ENCODE peak calls at places on chromosomes 7 and 10, in eight cellular contexts. One of them, this sample, is unnamed.

GRCh38 chr7:33500590-33500989 is 371.2 kb downstream of the BBS9 start:
- DNase-seq in upper lobe of right lung: no peak
- DNase-seq in left lung: no peak
- DNase-seq in lung: no peak
- DNase-seq in effector memory CD4-positive, alpha-beta T cell: no peak
- DNase-seq in GM23248: peak; percentile 48
- DNase-seq in tibial artery: no peak
- DNase-seq in CD4-positive, CD25-positive, alpha-beta regulatory T cell: no peak
- DNase-seq in this sample: no peak

GRCh38 chr10:21518629-21519321 is 6.7 kb downstream of the SKIDA1 start:
- DNase-seq in GM23248: peak; percentile 62
- DNase-seq in upper lobe of right lung: no peak
- DNase-seq in left lung: no peak
- DNase-seq in lung: no peak
- DNase-seq in effector memory CD4-positive, alpha-beta T cell: no peak
- DNase-seq in tibial artery: no peak
- DNase-seq in CD4-positive, CD25-positive, alpha-beta regulatory T cell: no peak
- DNase-seq in this sample: no peak

GRCh38 chr7:27144799-27145166 is 1.3 kb upstream of the HOXA5 start:
- DNase-seq in effector memory CD4-positive, alpha-beta T cell: no peak
- DNase-seq in lung: no peak
- DNase-seq in CD4-positive, CD25-positive, alpha-beta regulatory T cell: no peak
- DNase-seq in GM23248: no peak
- DNase-seq in left lung: peak; percentile 66
- DNase-seq in tibial artery: peak; percentile 55
- DNase-seq in upper lobe of right lung: no peak
- DNase-seq in this sample: no peak

GRCh38 chr10:11682896-11683295 is 59.3 kb upstream of the ECHDC3 start:
- DNase-seq in tibial artery: no peak
- DNase-seq in upper lobe of right lung: no peak
- DNase-seq in left lung: no peak
- DNase-seq in lung: no peak
- DNase-seq in effector memory CD4-positive, alpha-beta T cell: no peak
- DNase-seq in GM23248: no peak
- DNase-seq in CD4-positive, CD25-positive, alpha-beta regulatory T cell: no peak
- DNase-seq in this sample: no peak

GRCh38 chr10:97685395-97685958 is 1.6 kb downstream of the AVPI1 start:
- DNase-seq in CD4-positive, CD25-positive, alpha-beta regulatory T cell: no peak
- DNase-seq in upper lobe of right lung: peak; percentile 67
- DNase-seq in left lung: no peak
- DNase-seq in lung: no peak
- DNase-seq in GM23248: peak; percentile 63
- DNase-seq in effector memory CD4-positive, alpha-beta T cell: no peak
- DNase-seq in tibial artery: no peak
- DNase-seq in this sample: no peak

GRCh38 chr10:101781655-101781983 is 1.6 kb downstream of the NPM3 start:
- DNase-seq in GM23248: no peak
- DNase-seq in lung: no peak
- DNase-seq in effector memory CD4-positive, alpha-beta T cell: no peak
- DNase-seq in upper lobe of right lung: no peak
- DNase-seq in tibial artery: peak; percentile 11
- DNase-seq in CD4-positive, CD25-positive, alpha-beta regulatory T cell: no peak
- DNase-seq in left lung: peak; percentile 33
- DNase-seq in this sample: no peak

GRCh38 chr10:33042565-33042964 is 84.5 kb upstream of the ITGB1 start:
- DNase-seq in upper lobe of right lung: no peak
- DNase-seq in CD4-positive, CD25-positive, alpha-beta regulatory T cell: no peak
- DNase-seq in effector memory CD4-positive, alpha-beta T cell: no peak
- DNase-seq in tibial artery: no peak
- DNase-seq in GM23248: no peak
- DNase-seq in left lung: no peak
- DNase-seq in lung: no peak
- DNase-seq in this sample: no peak

GRCh38 chr7:78379148-78379547 is 580.6 kb downstream of the PHTF2 start:
- DNase-seq in effector memory CD4-positive, alpha-beta T cell: no peak
- DNase-seq in left lung: no peak
- DNase-seq in lung: no peak
- DNase-seq in tibial artery: no peak
- DNase-seq in upper lobe of right lung: no peak
- DNase-seq in GM23248: peak; percentile 71
- DNase-seq in CD4-positive, CD25-positive, alpha-beta regulatory T cell: no peak
- DNase-seq in this sample: no peak

GRCh38 chr7:98294798-98295382 is 13.4 kb downstream of the BRI3 start:
- DNase-seq in effector memory CD4-positive, alpha-beta T cell: no peak
- DNase-seq in GM23248: peak; percentile 76
- DNase-seq in left lung: peak; percentile 86
- DNase-seq in lung: peak; percentile 58
- DNase-seq in upper lobe of right lung: peak; percentile 77
- DNase-seq in CD4-positive, CD25-positive, alpha-beta regulatory T cell: peak; percentile 16
- DNase-seq in tibial artery: no peak
- DNase-seq in this sample: no peak

GRCh38 chr7:24346716-24347115 is 62.7 kb downstream of the NPY start:
- DNase-seq in upper lobe of right lung: no peak
- DNase-seq in tibial artery: no peak
- DNase-seq in GM23248: no peak
- DNase-seq in lung: no peak
- DNase-seq in CD4-positive, CD25-positive, alpha-beta regulatory T cell: no peak
- DNase-seq in effector memory CD4-positive, alpha-beta T cell: no peak
- DNase-seq in left lung: no peak
- DNase-seq in this sample: no peak

GRCh38 chr7:568681-569035 is 49.0 kb upstream of the PDGFA start:
- DNase-seq in lung: no peak
- DNase-seq in CD4-positive, CD25-positive, alpha-beta regulatory T cell: no peak
- DNase-seq in upper lobe of right lung: no peak
- DNase-seq in GM23248: peak; percentile 40
- DNase-seq in effector memory CD4-positive, alpha-beta T cell: no peak
- DNase-seq in tibial artery: no peak
- DNase-seq in left lung: peak; percentile 76
- DNase-seq in this sample: no peak

GRCh38 chr10:3692331-3692860 is 92.6 kb downstream of the KLF6 start:
- DNase-seq in tibial artery: no peak
- DNase-seq in upper lobe of right lung: no peak
- DNase-seq in CD4-positive, CD25-positive, alpha-beta regulatory T cell: no peak
- DNase-seq in GM23248: no peak
- DNase-seq in lung: no peak
- DNase-seq in effector memory CD4-positive, alpha-beta T cell: no peak
- DNase-seq in left lung: no peak
- DNase-seq in this sample: no peak

GRCh38 chr7:132941433-132941832 is 140.5 kb downstream of the CHCHD3 start:
- DNase-seq in upper lobe of right lung: no peak
- DNase-seq in tibial artery: no peak
- DNase-seq in GM23248: no peak
- DNase-seq in CD4-positive, CD25-positive, alpha-beta regulatory T cell: no peak
- DNase-seq in left lung: no peak
- DNase-seq in effector memory CD4-positive, alpha-beta T cell: no peak
- DNase-seq in lung: no peak
- DNase-seq in this sample: no peak

GRCh38 chr7:7732566-7733290 is 14.3 kb upstream of the RPA3 start:
- DNase-seq in lung: no peak
- DNase-seq in tibial artery: no peak
- DNase-seq in upper lobe of right lung: no peak
- DNase-seq in left lung: no peak
- DNase-seq in GM23248: peak; percentile 72
- DNase-seq in effector memory CD4-positive, alpha-beta T cell: no peak
- DNase-seq in CD4-positive, CD25-positive, alpha-beta regulatory T cell: no peak
- DNase-seq in this sample: no peak

GRCh38 chr7:118148930-118149329 is 35.0 kb upstream of the LSM8 start:
- DNase-seq in CD4-positive, CD25-positive, alpha-beta regulatory T cell: no peak
- DNase-seq in GM23248: peak; percentile 71
- DNase-seq in upper lobe of right lung: no peak
- DNase-seq in tibial artery: no peak
- DNase-seq in lung: no peak
- DNase-seq in effector memory CD4-positive, alpha-beta T cell: no peak
- DNase-seq in left lung: no peak
- DNase-seq in this sample: no peak

GRCh38 chr10:112767156-112767555 is 182.9 kb upstream of the TCF7L2 start:
- DNase-seq in CD4-positive, CD25-positive, alpha-beta regulatory T cell: no peak
- DNase-seq in upper lobe of right lung: no peak
- DNase-seq in lung: no peak
- DNase-seq in left lung: no peak
- DNase-seq in tibial artery: no peak
- DNase-seq in GM23248: no peak
- DNase-seq in effector memory CD4-positive, alpha-beta T cell: no peak
- DNase-seq in this sample: no peak

GRCh38 chr7:5525271-5526189 is 101.9 kb upstream of the TNRC18 start:
- DNase-seq in effector memory CD4-positive, alpha-beta T cell: no peak
- DNase-seq in lung: no peak
- DNase-seq in CD4-positive, CD25-positive, alpha-beta regulatory T cell: peak; percentile 42
- DNase-seq in left lung: no peak
- DNase-seq in GM23248: peak; percentile 48
- DNase-seq in upper lobe of right lung: no peak
- DNase-seq in tibial artery: no peak
- DNase-seq in this sample: no peak

GRCh38 chr7:2374830-2375728 is 20.5 kb downstream of the EIF3B start:
- DNase-seq in effector memory CD4-positive, alpha-beta T cell: no peak
- DNase-seq in CD4-positive, CD25-positive, alpha-beta regulatory T cell: no peak
- DNase-seq in tibial artery: no peak
- DNase-seq in lung: no peak
- DNase-seq in GM23248: no peak
- DNase-seq in left lung: no peak
- DNase-seq in upper lobe of right lung: no peak
- DNase-seq in this sample: no peak

GRCh38 chr10:5292196-5292735 is 72.5 kb upstream of the UCN3 start:
- DNase-seq in left lung: no peak
- DNase-seq in GM23248: no peak
- DNase-seq in tibial artery: no peak
- DNase-seq in effector memory CD4-positive, alpha-beta T cell: peak; percentile 22
- DNase-seq in CD4-positive, CD25-positive, alpha-beta regulatory T cell: peak; percentile 48
- DNase-seq in lung: no peak
- DNase-seq in upper lobe of right lung: no peak
- DNase-seq in this sample: no peak

GRCh38 chr7:149620961-149621360 is 123.4 kb upstream of the ZNF746 start:
- DNase-seq in tibial artery: no peak
- DNase-seq in lung: no peak
- DNase-seq in CD4-positive, CD25-positive, alpha-beta regulatory T cell: peak; percentile 23
- DNase-seq in effector memory CD4-positive, alpha-beta T cell: peak; percentile 33
- DNase-seq in GM23248: no peak
- DNase-seq in upper lobe of right lung: no peak
- DNase-seq in left lung: no peak
- DNase-seq in this sample: no peak

GRCh38 chr7:129887865-129888264 is 64.9 kb downstream of the UBE2H start:
- DNase-seq in CD4-positive, CD25-positive, alpha-beta regulatory T cell: no peak
- DNase-seq in effector memory CD4-positive, alpha-beta T cell: no peak
- DNase-seq in tibial artery: no peak
- DNase-seq in lung: no peak
- DNase-seq in upper lobe of right lung: no peak
- DNase-seq in left lung: no peak
- DNase-seq in GM23248: no peak
- DNase-seq in this sample: no peak

GRCh38 chr7:28926871-28927597 is 31.1 kb downstream of the TRIL start:
- DNase-seq in GM23248: peak; percentile 93
- DNase-seq in left lung: peak; percentile 78
- DNase-seq in CD4-positive, CD25-positive, alpha-beta regulatory T cell: peak; percentile 55
- DNase-seq in lung: peak; percentile 74
- DNase-seq in tibial artery: peak; percentile 79
- DNase-seq in upper lobe of right lung: peak; percentile 81
- DNase-seq in effector memory CD4-positive, alpha-beta T cell: peak; percentile 2
- DNase-seq in this sample: peak; percentile 35

GRCh38 chr7:113321201-113321600 is 202.8 kb upstream of the SMIM30 start:
- DNase-seq in tibial artery: no peak
- DNase-seq in upper lobe of right lung: no peak
- DNase-seq in CD4-positive, CD25-positive, alpha-beta regulatory T cell: no peak
- DNase-seq in GM23248: peak; percentile 2
- DNase-seq in effector memory CD4-positive, alpha-beta T cell: no peak
- DNase-seq in lung: no peak
- DNase-seq in left lung: no peak
- DNase-seq in this sample: no peak

GRCh38 chr7:157757211-157757610 is 420.4 kb downstream of the DNAJB6 start:
- DNase-seq in upper lobe of right lung: no peak
- DNase-seq in left lung: no peak
- DNase-seq in effector memory CD4-positive, alpha-beta T cell: no peak
- DNase-seq in CD4-positive, CD25-positive, alpha-beta regulatory T cell: no peak
- DNase-seq in lung: no peak
- DNase-seq in GM23248: no peak
- DNase-seq in tibial artery: no peak
- DNase-seq in this sample: no peak
- H3K9me3 ChIP-seq in upper lobe of right lung: no peaks in the 10 kb centered on the region
- H3K9me3 ChIP-seq in left lung: no peaks in the 10 kb centered on the region
- H3K9me3 ChIP-seq in effector memory CD4-positive, alpha-beta T cell: no peaks in the 10 kb centered on the region
- H3K9me3 ChIP-seq in CD4-positive, CD25-positive, alpha-beta regulatory T cell: no peaks in the 10 kb centered on the region
- H3K9me3 ChIP-seq in lung: no peaks in the 10 kb centered on the region
- H3K9me3 ChIP-seq in GM23248: no peaks in the 10 kb centered on the region
- H3K9me3 ChIP-seq in tibial artery: no peaks in the 10 kb centered on the region
- H3K9me3 ChIP-seq in this sample: no peaks in the 10 kb centered on the region

DNA sequence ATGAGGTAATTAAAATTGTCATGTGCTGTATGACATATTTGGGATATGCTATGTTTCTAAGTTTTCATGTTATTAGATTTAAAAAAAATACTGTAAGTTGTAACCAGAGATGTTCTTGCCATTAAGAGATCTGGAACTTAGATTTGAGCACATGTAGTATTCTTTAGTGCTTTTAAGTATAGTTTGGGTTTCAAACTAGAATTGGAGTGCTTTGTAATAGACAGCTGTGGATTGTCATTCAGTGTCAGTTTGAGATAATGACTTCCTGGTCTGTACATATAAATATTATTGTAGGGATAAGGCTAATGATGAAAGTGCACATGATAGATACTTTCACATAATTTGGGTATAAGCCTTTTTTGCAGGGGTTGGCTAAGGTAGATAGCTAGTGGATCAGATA is 936.2 kb downstream of the CNTNAP2 start:
- DNase-seq in effector memory CD4-positive, alpha-beta T cell: no peak
- DNase-seq in lung: no peak
- DNase-seq in GM23248: no peak
- DNase-seq in upper lobe of right lung: no peak
- DNase-seq in tibial artery: no peak
- DNase-seq in left lung: no peak
- DNase-seq in CD4-positive, CD25-positive, alpha-beta regulatory T cell: no peak
- DNase-seq in this sample: no peak
- H3K9me3 ChIP-seq in effector memory CD4-positive, alpha-beta T cell: no peaks in the 10 kb centered on the region
- H3K9me3 ChIP-seq in lung: peaks cover 3% of the 10 kb centered on the region
- H3K9me3 ChIP-seq in GM23248: no peaks in the 10 kb centered on the region
- H3K9me3 ChIP-seq in upper lobe of right lung: no peaks in the 10 kb centered on the region
- H3K9me3 ChIP-seq in tibial artery: no peaks in the 10 kb centered on the region
- H3K9me3 ChIP-seq in left lung: no peaks in the 10 kb centered on the region
- H3K9me3 ChIP-seq in CD4-positive, CD25-positive, alpha-beta regulatory T cell: no peaks in the 10 kb centered on the region
- H3K9me3 ChIP-seq in this sample: no peaks in the 10 kb centered on the region

GRCh38 chr10:1567152-1567551 is 170.2 kb downstream of the ADARB2 start:
- DNase-seq in CD4-positive, CD25-positive, alpha-beta regulatory T cell: no peak
- DNase-seq in upper lobe of right lung: peak; percentile 37
- DNase-seq in effector memory CD4-positive, alpha-beta T cell: no peak
- DNase-seq in GM23248: no peak
- DNase-seq in tibial artery: peak; percentile 42
- DNase-seq in lung: no peak
- DNase-seq in left lung: no peak
- DNase-seq in this sample: no peak
- H3K9me3 ChIP-seq in CD4-positive, CD25-positive, alpha-beta regulatory T cell: no peaks in the 10 kb centered on the region
- H3K9me3 ChIP-seq in upper lobe of right lung: no peaks in the 10 kb centered on the region
- H3K9me3 ChIP-seq in effector memory CD4-positive, alpha-beta T cell: no peaks in the 10 kb centered on the region
- H3K9me3 ChIP-seq in GM23248: no peaks in the 10 kb centered on the region
- H3K9me3 ChIP-seq in tibial artery: no peaks in the 10 kb centered on the region
- H3K9me3 ChIP-seq in lung: no peaks in the 10 kb centered on the region
- H3K9me3 ChIP-seq in left lung: no peaks in the 10 kb centered on the region
- H3K9me3 ChIP-seq in this sample: no peaks in the 10 kb centered on the region

DNA sequence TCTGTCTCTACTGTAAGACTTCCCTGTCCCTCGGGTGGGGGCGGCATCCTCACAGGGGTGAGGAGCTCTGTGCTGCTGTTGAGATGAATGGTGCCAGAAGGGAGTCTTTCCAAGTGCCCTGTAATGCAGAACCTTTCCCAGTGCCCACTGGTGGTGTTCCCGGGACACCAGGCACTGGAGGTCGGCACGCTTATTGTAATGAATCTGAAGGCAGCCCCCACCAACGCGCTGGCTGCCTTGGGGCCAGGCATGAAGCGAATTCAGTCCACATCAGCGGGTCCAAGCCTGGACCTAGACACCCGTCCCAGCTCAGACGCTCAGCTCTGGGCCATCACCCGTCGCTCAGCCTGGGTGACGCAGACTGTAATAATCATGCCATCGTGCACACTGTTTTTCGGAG is 592.9 kb downstream of the DNAJB6 start:
- DNase-seq in CD4-positive, CD25-positive, alpha-beta regulatory T cell: no peak
- DNase-seq in lung: no peak
- DNase-seq in effector memory CD4-positive, alpha-beta T cell: no peak
- DNase-seq in tibial artery: no peak
- DNase-seq in upper lobe of right lung: no peak
- DNase-seq in GM23248: no peak
- DNase-seq in left lung: no peak
- DNase-seq in this sample: no peak
- H3K9me3 ChIP-seq in CD4-positive, CD25-positive, alpha-beta regulatory T cell: peaks cover 8% of the 10 kb centered on the region
- H3K9me3 ChIP-seq in lung: no peaks in the 10 kb centered on the region
- H3K9me3 ChIP-seq in effector memory CD4-positive, alpha-beta T cell: peaks cover 7% of the 10 kb centered on the region
- H3K9me3 ChIP-seq in tibial artery: peaks cover 2% of the 10 kb centered on the region
- H3K9me3 ChIP-seq in upper lobe of right lung: no peaks in the 10 kb centered on the region
- H3K9me3 ChIP-seq in GM23248: no peaks in the 10 kb centered on the region
- H3K9me3 ChIP-seq in left lung: peaks cover 22% of the 10 kb centered on the region
- H3K9me3 ChIP-seq in this sample: peaks cover 15% of the 10 kb centered on the region

This sample was measured in thoracic aorta.